ENCODE peak calls at places on chromosome 21, in nine cellular contexts. L is PC-3, C is AG04450, K is upper lobe of right lung, X is lower lobe of right lung, W is fibroblast of lung, U is EH, V is right atrium auricular region, Y is fibroblast of the aortic adventitia. T is an unnamed sample.

GRCh38 chr21:46454634-46455390 is 3.9 kb upstream of the DIP2A start:
- DNase-seq in X (no peak), Y (no peak), K (no peak), V (no peak), L (no peak), U (no peak), W (no peak), C (no peak), T (no peak)

GRCh38 chr21:42437786-42438185 is 34.1 kb downstream of the UBASH3A start:
- DNase-seq in V (no peak), Y (no peak), X (no peak), W (no peak), U (no peak), C (no peak), L (peak; percentile 28), K (no peak), T (no peak)

GRCh38 chr21:45530423-45531113 is 11.7 kb downstream of the SLC19A1 start:
- DNase-seq in C (no peak), L (no peak), Y (no peak), K (peak; percentile 57), U (no peak), V (no peak), W (no peak), X (peak; percentile 39), T (no peak)

GRCh38 chr21:42215942-42216725 is 2.8 kb upstream of the ABCG1 start:
- DNase-seq in K (no peak), C (no peak), W (no peak), L (no peak), X (no peak), V (no peak), Y (no peak), U (no peak), T (no peak)

GRCh38 chr21:29193907-29194306 is 63.5 kb downstream of the MAP3K7CL start:
- DNase-seq in K (no peak), C (no peak), W (no peak), L (peak; percentile 33), U (no peak), Y (no peak), X (no peak), V (no peak), T (no peak)

GRCh38 chr21:26170471-26171309 is at the start of gene APP:
- DNase-seq in C (peak; percentile 43), X (peak; percentile 90), Y (peak; percentile 72), L (peak; percentile 83), U (peak; percentile 81), W (peak; percentile 73), K (peak; percentile 94), V (peak; percentile 85), T (peak; percentile 59)

GRCh38 chr21:45612096-45613019 is 31.2 kb upstream of the PCBP3 start:
- DNase-seq in W (peak; percentile 89), K (peak; percentile 59), L (peak; percentile 82), Y (peak; percentile 50), U (peak; percentile 80), C (peak; percentile 67), V (no peak), X (no peak), T (no peak)

GRCh38 chr21:34298797-34299539 is 64.8 kb upstream of the KCNE2 start:
- DNase-seq in X (no peak), Y (no peak), V (no peak), U (no peak), W (no peak), L (no peak), C (no peak), K (no peak), T (no peak)

GRCh38 chr21:39022901-39023693 is 160.2 kb downstream of the PSMG1 start:
- DNase-seq in Y (peak; percentile 62), K (peak; percentile 90), L (no peak), C (no peak), U (peak; percentile 42), W (peak; percentile 49), V (no peak), X (peak; percentile 87), T (no peak)

GRCh38 chr21:40845621-40846020 is 1.3 kb downstream of the DSCAM start:
- DNase-seq in V (no peak), C (no peak), U (peak; percentile 59), K (no peak), W (no peak), X (no peak), Y (no peak), L (peak; percentile 17), T (no peak)

GRCh38 chr21:45200596-45201296 is 86.9 kb downstream of the POFUT2 start:
- DNase-seq in C (no peak), L (no peak), Y (no peak), K (no peak), V (no peak), W (no peak), X (no peak), U (no peak), T (no peak)

GRCh38 chr21:43196789-43197188 is 28.0 kb downstream of the CRYAA start:
- DNase-seq in Y (no peak), X (no peak), K (peak; percentile 65), C (no peak), V (no peak), U (no peak), W (no peak), L (peak; percentile 75), T (no peak)

GRCh38 chr21:35189077-35189863 is 140.2 kb upstream of the RUNX1 start:
- DNase-seq in V (no peak), Y (peak; percentile 96), C (peak; percentile 87), L (no peak), U (peak; percentile 94), W (peak; percentile 90), K (no peak), X (no peak), T (peak; percentile 51)

GRCh38 chr21:27649323-27649722 is 682.4 kb upstream of the ADAMTS5 start:
- DNase-seq in U (peak; percentile 92), K (no peak), L (peak; percentile 64), Y (peak; percentile 89), C (peak; percentile 61), W (peak; percentile 83), V (no peak), X (no peak), T (peak; percentile 69)

GRCh38 chr21:45844181-45844580 is 137.4 kb upstream of the COL6A1 start:
- DNase-seq in C (no peak), K (no peak), X (no peak), U (no peak), V (no peak), L (no peak), Y (no peak), W (no peak), T (no peak)

GRCh38 chr21:35401476-35401875 is 352.4 kb upstream of the RUNX1 start:
- DNase-seq in U (peak; percentile 70), C (no peak), X (no peak), Y (no peak), V (no peak), K (no peak), W (no peak), L (peak; percentile 33), T (no peak)

GRCh38 chr21:44434568-44434925 is 20.8 kb upstream of the LRRC3 start:
- DNase-seq in W (no peak), Y (no peak), V (no peak), X (no peak), L (no peak), U (no peak), C (no peak), K (no peak), T (no peak)

GRCh38 chr21:42337830-42338729 is 12.7 kb downstream of the TFF2 start:
- DNase-seq in W (peak; percentile 50), L (peak; percentile 95), V (peak; percentile 65), X (peak; percentile 86), C (no peak), U (peak; percentile 6), K (peak; percentile 85), Y (peak; percentile 19), T (no peak)

GRCh38 chr21:29215709-29216108 is 83.0 kb upstream of the BACH1 start:
- DNase-seq in C (no peak), L (no peak), Y (peak; percentile 52), K (no peak), X (no peak), W (peak; percentile 87), V (no peak), U (peak; percentile 25), T (no peak)

GRCh38 chr21:41761211-41762181 is 5.4 kb downstream of the RIPK4 start:
- DNase-seq in K (peak; percentile 88), Y (peak; percentile 10), C (no peak), L (peak; percentile 98), V (peak; percentile 75), W (no peak), U (peak; percentile 90), X (peak; percentile 90), T (no peak)

GRCh38 chr21:44350773-44351481 is 2.5 kb upstream of the TRPM2 start:
- DNase-seq in L (no peak), V (no peak), C (no peak), X (no peak), W (no peak), U (no peak), K (peak; percentile 67), Y (no peak), T (no peak)

GRCh38 chr21:45957986-45958610 is 23.5 kb upstream of the COL6A1 start:
- DNase-seq in U (peak; percentile 68), C (no peak), L (no peak), K (no peak), V (peak; percentile 87), X (no peak), W (peak; percentile 90), Y (peak; percentile 96), T (no peak)

GRCh38 chr21:38853421-38853919 is 47.7 kb downstream of the ETS2 start:
- DNase-seq in L (peak; percentile 98), Y (peak; percentile 85), X (no peak), C (peak; percentile 82), K (no peak), U (peak; percentile 68), W (peak; percentile 87), V (no peak), T (no peak)

GRCh38 chr21:33894736-33895288 is 20.8 kb downstream of the ATP5PO start:
- DNase-seq in C (peak; percentile 75), V (peak; percentile 84), W (peak; percentile 87), Y (peak; percentile 89), X (peak; percentile 75), L (peak; percentile 90), U (peak; percentile 89), K (peak; percentile 82), T (peak; percentile 78)

GRCh38 chr21:43281661-43282357 is 113.0 kb downstream of the CRYAA start:
- DNase-seq in Y (no peak), K (peak; percentile 55), U (no peak), C (no peak), L (no peak), V (no peak), X (peak; percentile 17), W (no peak), T (no peak)

GRCh38 chr21:43191521-43191920 is 22.7 kb downstream of the CRYAA start:
- DNase-seq in V (no peak), L (no peak), U (no peak), K (peak; percentile 53), X (no peak), C (no peak), Y (no peak), W (no peak), T (no peak)

GRCh38 chr21:42431196-42431595 is 27.5 kb downstream of the UBASH3A start:
- DNase-seq in V (no peak), X (no peak), L (no peak), W (no peak), Y (no peak), C (no peak), U (no peak), K (no peak), T (no peak)

GRCh38 chr21:15815285-15815684 is 85.5 kb downstream of the USP25 start:
- DNase-seq in K (no peak), Y (no peak), U (no peak), C (no peak), X (no peak), W (no peak), L (no peak), V (no peak), T (no peak)

GRCh38 chr21:45364464-45365185 is 40.3 kb upstream of the COL18A1 start:
- DNase-seq in K (no peak), W (peak; percentile 89), L (no peak), Y (peak; percentile 91), V (peak; percentile 76), X (no peak), C (peak; percentile 55), U (peak; percentile 81), T (no peak)

GRCh38 chr21:14285147-14285546 is 69.2 kb downstream of the RBM11 start:
- DNase-seq in L (no peak), U (no peak), Y (no peak), X (no peak), K (no peak), C (no peak), V (no peak), W (no peak), T (no peak)

GRCh38 chr21:45540601-45540970 is 1.7 kb downstream of the SLC19A1 start:
- DNase-seq in W (no peak), Y (peak; percentile 42), V (no peak), C (no peak), L (no peak), X (peak; percentile 40), K (peak; percentile 54), U (no peak), T (no peak)

T was measured in amniotic stem cell.